ENCODE peak calls at places on chromosomes 6 and 20, in eight cellular contexts. Q is NCI-H774, B is cardiac fibroblast, R is midbrain, X is iPS-NIHi11, M is hippocampal formation, S is SW 1271, U is right cardiac atrium. P is an unnamed sample.
A peak's percentile ranks its signal among the peaks of the same experiment; 100 is the strongest.

GRCh38 chr20:23415958-23416583 is 5.2 kb downstream of the NAPB start:
- DNase-seq in R (no peak), Q (no peak), S (no peak), B (no peak), X (no peak), M (no peak), U (no peak), P (no peak)

GRCh38 chr20:63558804-63559484 is 5.0 kb downstream of the FNDC11 start:
- DNase-seq in R (no peak), U (no peak), S (no peak), M (no peak), X (no peak), B (no peak), Q (no peak), P (no peak)

GRCh38 chr6:37654727-37655500 is 42.8 kb downstream of the MDGA1 start:
- DNase-seq in Q (no peak), R (no peak), M (no peak), U (no peak), X (no peak), S (no peak), B (no peak), P (no peak)

GRCh38 chr20:36175016-36175415 is 20.5 kb downstream of the EPB41L1 start:
- DNase-seq in S (no peak), M (no peak), R (no peak), B (no peak), U (peak; percentile 12), X (no peak), Q (no peak), P (no peak)

GRCh38 chr20:8213831-8214587 is 81.9 kb downstream of the PLCB1 start:
- DNase-seq in M (no peak), R (no peak), U (no peak), Q (no peak), X (no peak), S (no peak), B (no peak), P (no peak)

GRCh38 chr6:121670511-121670910 is 235.1 kb downstream of the GJA1 start:
- DNase-seq in U (no peak), S (no peak), R (no peak), Q (no peak), X (no peak), M (no peak), B (no peak), P (no peak)

GRCh38 chr6:11903645-11904044 is 108.5 kb upstream of the HIVEP1 start:
- DNase-seq in M (no peak), X (no peak), Q (no peak), B (no peak), S (no peak), U (no peak), R (no peak), P (no peak)

GRCh38 chr20:1824177-1824576 is 71.0 kb upstream of the SIRPA start:
- DNase-seq in S (no peak), B (no peak), X (no peak), R (no peak), M (no peak), U (no peak), Q (no peak), P (no peak)

GRCh38 chr20:59455392-59456341 is 148.7 kb upstream of the PHACTR3 start:
- DNase-seq in M (peak; percentile 36), R (peak; percentile 47), X (peak; percentile 55), Q (peak; percentile 28), S (peak; percentile 42), B (peak; percentile 17), U (no peak), P (no peak)

GRCh38 chr6:36897629-36898028 is 11.9 kb downstream of the C6orf89 start:
- DNase-seq in R (peak; percentile 11), Q (no peak), M (no peak), S (no peak), B (no peak), U (no peak), X (peak; percentile 29), P (no peak)

GRCh38 chr6:35905841-35906498 is 14.9 kb downstream of the SRPK1 start:
- DNase-seq in X (no peak), M (no peak), U (no peak), S (no peak), R (no peak), B (no peak), Q (no peak), P (no peak)

GRCh38 chr20:14951105-14951504 is 613.7 kb upstream of the FLRT3 start:
- DNase-seq in S (no peak), M (no peak), U (no peak), R (no peak), B (no peak), Q (no peak), X (no peak), P (no peak)

GRCh38 chr20:22611636-22612035 is 27.3 kb upstream of the FOXA2 start:
- DNase-seq in Q (no peak), B (no peak), M (no peak), X (no peak), S (no peak), U (no peak), R (no peak), P (no peak)

GRCh38 chr20:34806255-34806654 is 19.2 kb downstream of the NCOA6 start:
- DNase-seq in U (no peak), X (no peak), Q (no peak), B (peak; percentile 24), S (no peak), M (no peak), R (no peak), P (no peak)

GRCh38 chr6:121435444-121436069 is at the start of gene GJA1:
- DNase-seq in B (peak; percentile 85), Q (no peak), X (peak; percentile 66), S (no peak), U (no peak), R (peak; percentile 62), M (peak; percentile 3), P (no peak)

GRCh38 chr6:165728196-165728595 is 65.2 kb upstream of the PDE10A start:
- DNase-seq in M (no peak), X (no peak), R (no peak), U (no peak), S (no peak), Q (no peak), B (peak; percentile 21), P (peak; percentile 39)

GRCh38 chr6:132797975-132798819 is at the start of gene SLC18B1:
- DNase-seq in Q (peak; percentile 62), R (peak; percentile 49), M (peak; percentile 54), X (peak; percentile 77), B (peak; percentile 31), S (peak; percentile 70), U (peak; percentile 84), P (no peak)

GRCh38 chr6:86331889-86332288 is 605.4 kb upstream of the HTR1E start:
- DNase-seq in B (no peak), U (no peak), Q (no peak), X (no peak), S (no peak), R (no peak), M (no peak), P (no peak)

GRCh38 chr20:51363813-51364212 is 178.7 kb downstream of the NFATC2 start:
- DNase-seq in X (no peak), S (no peak), M (no peak), B (no peak), Q (no peak), U (no peak), R (no peak), P (no peak)

GRCh38 chr6:32086661-32087573 is 22.2 kb downstream of the TNXB start:
- DNase-seq in M (no peak), X (peak; percentile 75), B (peak; percentile 46), Q (no peak), R (no peak), S (no peak), U (no peak), P (no peak)

GRCh38 chr20:23331450-23331849 is 19.1 kb upstream of the NXT1 start:
- DNase-seq in B (no peak), X (no peak), M (no peak), Q (no peak), U (no peak), S (no peak), R (no peak), P (no peak)

GRCh38 chr6:46635462-46635861 is 17.2 kb downstream of the CYP39A1 start:
- DNase-seq in M (no peak), B (no peak), U (no peak), X (no peak), Q (no peak), R (no peak), S (no peak), P (no peak)

GRCh38 chr20:16476032-16476431 is 97.2 kb downstream of the KIF16B start:
- DNase-seq in S (peak; percentile 71), B (peak; percentile 73), Q (peak; percentile 44), X (peak; percentile 32), M (no peak), R (peak; percentile 62), U (no peak), P (peak; percentile 50)

GRCh38 chr6:36068603-36069002 is 41.0 kb downstream of the MAPK14 start:
- DNase-seq in B (no peak), M (no peak), U (peak; percentile 10), Q (no peak), R (no peak), X (no peak), S (no peak), P (no peak)

GRCh38 chr6:3076320-3076719 is 8.0 kb downstream of the RIPK1 start:
- DNase-seq in U (no peak), M (no peak), Q (no peak), B (no peak), S (no peak), X (no peak), R (no peak), P (no peak)

GRCh38 chr6:146785001-146785585 is 186.3 kb downstream of the ADGB start:
- DNase-seq in X (peak; percentile 33), Q (peak; percentile 49), S (peak; percentile 57), M (no peak), B (peak; percentile 52), U (no peak), R (no peak), P (peak; percentile 50)

GRCh38 chr6:44512868-44513641 is 125.5 kb downstream of the CDC5L start:
- DNase-seq in U (no peak), S (no peak), B (no peak), R (peak; percentile 33), X (no peak), Q (no peak), M (no peak), P (no peak)

GRCh38 chr20:22597303-22597702 is 12.9 kb upstream of the FOXA2 start:
- DNase-seq in S (no peak), M (no peak), Q (no peak), R (no peak), X (no peak), B (no peak), U (no peak), P (no peak)

GRCh38 chr6:97440590-97441176 is 157.7 kb upstream of the MMS22L start:
- DNase-seq in U (peak; percentile 30), Q (peak; percentile 62), S (peak; percentile 56), R (peak; percentile 86), M (peak; percentile 72), B (peak; percentile 33), X (peak; percentile 38), P (peak; percentile 68)

GRCh38 chr6:163437466-163437865 is 22.9 kb downstream of the QKI start:
- DNase-seq in M (no peak), U (no peak), R (no peak), B (no peak), X (no peak), S (no peak), Q (no peak), P (no peak)

P was measured in SHP77 treated with DMSO at 0.1 percent for 48 hours.